ENCODE peak calls at places on chromosome 4, in nine cellular contexts. F is mucosa of descending colon, A is fibroblast of the aortic adventitia, Y is GM10248, O is fibroblast of lung, U is RWPE1, P is upper lobe of left lung, J is neural crest cell, K is A549. H is an unnamed sample.
A peak's percentile ranks its signal among the peaks of the same experiment; 100 is the strongest.

GRCh38 chr4:12729384-12729783 is 754.8 kb downstream of the RAB28 start:
- DNase-seq in F (no peak), A (peak; percentile 45), Y (peak; percentile 16), O (peak; percentile 3), U (peak; percentile 8), P (no peak), J (no peak), K (no peak), H (no peak)

GRCh38 chr4:95541889-95542607 is 6.7 kb downstream of the UNC5C start:
- DNase-seq in F (no peak), A (peak; percentile 35), Y (no peak), O (no peak), U (no peak), P (no peak), J (no peak), K (no peak), H (no peak)

GRCh38 chr4:127416092-127416491 is 216.7 kb upstream of the INTU start:
- DNase-seq in F (no peak), A (no peak), Y (no peak), O (no peak), U (no peak), P (no peak), J (no peak), K (no peak), H (no peak)

GRCh38 chr4:166146806-166147540 is 273.9 kb downstream of the TLL1 start:
- DNase-seq in F (no peak), A (no peak), Y (no peak), O (no peak), U (no peak), P (no peak), J (no peak), K (no peak), H (peak; percentile 71)

GRCh38 chr4:22573198-22573597 is 57.3 kb upstream of the ADGRA3 start:
- DNase-seq in F (no peak), A (peak; percentile 16), Y (no peak), O (peak; percentile 19), U (peak; percentile 6), P (peak; percentile 31), J (no peak), K (no peak), H (peak; percentile 87)

GRCh38 chr4:187128971-187129370 is 405.3 kb upstream of the FAT1 start:
- DNase-seq in F (no peak), A (no peak), Y (no peak), O (peak; percentile 83), U (peak; percentile 80), P (no peak), J (no peak), K (no peak), H (no peak)

GRCh38 chr4:165027762-165028402 is 3.9 kb upstream of the TRIM60 start:
- DNase-seq in F (no peak), A (no peak), Y (no peak), O (no peak), U (no peak), P (no peak), J (no peak), K (no peak), H (no peak)

GRCh38 chr4:87853108-87853507 is 20.3 kb downstream of the MEPE start:
- DNase-seq in F (no peak), A (peak; percentile 80), Y (peak; percentile 29), O (peak; percentile 41), U (peak; percentile 36), P (no peak), J (no peak), K (peak; percentile 15), H (no peak)

GRCh38 chr4:170198742-170199141 is 109.0 kb upstream of the AADAT start:
- DNase-seq in F (no peak), A (no peak), Y (no peak), O (no peak), U (peak; percentile 24), P (no peak), J (no peak), K (no peak), H (peak; percentile 4)

GRCh38 chr4:141541851-141542250 is 94.5 kb upstream of the IL15 start:
- DNase-seq in F (no peak), A (peak; percentile 84), Y (no peak), O (peak; percentile 45), U (no peak), P (no peak), J (no peak), K (no peak), H (no peak)

GRCh38 chr4:105126311-105127153 is 20.1 kb upstream of the TET2 start:
- DNase-seq in F (no peak), A (peak; percentile 91), Y (no peak), O (peak; percentile 79), U (no peak), P (no peak), J (no peak), K (no peak), H (no peak)

GRCh38 chr4:77156912-77157858 is at the start of gene CCNG2:
- DNase-seq in F (peak; percentile 93), A (peak; percentile 32), Y (peak; percentile 77), O (peak; percentile 97), U (peak; percentile 69), P (peak; percentile 83), J (peak; percentile 92), K (peak; percentile 8), H (peak; percentile 78)

GRCh38 chr4:52260507-52261302 is 209.6 kb downstream of the SPATA18 start:
- DNase-seq in F (no peak), A (no peak), Y (no peak), O (no peak), U (no peak), P (no peak), J (no peak), K (no peak), H (no peak)

GRCh38 chr4:41179086-41179374 is 35.3 kb downstream of the APBB2 start:
- DNase-seq in F (no peak), A (no peak), Y (no peak), O (no peak), U (no peak), P (no peak), J (no peak), K (no peak), H (no peak)

DNA sequence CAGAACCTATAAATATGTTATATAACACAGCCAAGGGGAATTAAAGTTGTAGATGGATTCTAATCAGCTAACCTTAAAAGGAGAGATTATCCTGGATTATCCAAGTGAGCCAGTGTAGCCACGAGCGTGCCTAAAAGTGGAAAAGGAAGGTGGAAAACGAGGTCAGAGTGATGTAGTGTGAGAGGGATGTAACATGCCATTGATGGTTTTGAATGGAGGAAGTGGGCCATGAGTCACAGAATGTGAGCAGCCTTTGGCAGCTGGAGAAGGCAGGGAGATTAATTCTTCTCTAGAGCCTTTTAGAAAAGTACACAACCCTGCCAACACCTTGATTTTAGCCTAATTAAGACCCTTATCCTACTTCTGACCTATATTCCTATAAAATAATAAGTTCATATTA is 149.1 kb downstream of the SLC39A8 start:
- DNase-seq in F (no peak), A (peak; percentile 32), Y (no peak), O (peak; percentile 73), U (peak; percentile 38), P (no peak), J (no peak), K (no peak), H (peak; percentile 98)
- TF ChIP-seq CTCF in F (no peak), A (no peak), Y (no peak), O (no peak), U (no peak), P (no peak), J (no peak), K (no peak), H (no peak)

DNA sequence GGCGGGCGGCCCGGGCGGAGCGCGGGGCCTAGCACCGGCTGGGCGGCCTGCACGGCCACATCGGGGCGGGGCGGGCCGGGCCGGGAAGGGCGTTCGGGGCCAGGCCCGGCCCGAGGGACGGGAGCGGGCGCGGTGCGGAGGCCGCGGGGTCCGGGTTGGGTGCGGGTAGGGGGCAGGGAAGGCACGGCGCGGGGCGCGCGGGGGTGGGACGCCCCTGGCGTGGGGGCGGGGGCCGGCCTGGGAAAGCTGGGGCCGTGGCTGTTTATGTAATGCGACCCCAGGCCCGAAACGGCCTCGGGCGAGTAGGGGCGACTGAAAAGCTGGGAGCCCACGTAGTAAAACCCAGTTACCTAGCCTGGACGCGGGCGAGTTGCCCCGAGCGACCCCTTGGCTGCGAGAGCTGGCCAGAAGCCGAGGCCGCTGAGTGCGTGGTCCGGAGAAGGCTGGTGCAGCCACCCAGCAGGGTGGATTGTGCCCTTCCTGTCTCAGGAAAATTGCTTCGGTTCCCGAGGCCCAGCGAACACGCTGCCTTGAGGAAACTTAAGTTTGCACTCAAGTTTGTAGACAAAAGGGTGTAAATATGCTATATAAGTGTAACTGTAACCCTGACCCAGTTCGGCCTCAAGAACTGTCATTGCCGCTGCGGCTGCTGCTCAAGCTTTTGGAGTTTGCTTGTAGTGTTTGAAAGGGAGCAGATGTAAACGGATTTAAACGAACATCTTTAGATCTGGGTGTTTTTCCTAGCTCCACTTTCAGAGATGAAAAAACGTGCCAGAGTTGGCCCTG is 585 bp downstream of the SEC24B start:
- DNase-seq in F (peak; percentile 68), A (peak; percentile 22), Y (peak; percentile 22), O (peak; percentile 16), U (no peak), P (peak; percentile 36), J (peak; percentile 27), K (no peak), H (no peak)
- TF ChIP-seq CTCF in F (no peak), A (no peak), Y (no peak), O (no peak), U (no peak), P (no peak), J (no peak), K (no peak), H (no peak)

GRCh38 chr4:100935090-100935489 is 412.2 kb downstream of the PPP3CA start:
- DNase-seq in F (no peak), A (peak; percentile 6), Y (no peak), O (peak; percentile 3), U (peak; percentile 20), P (no peak), J (no peak), K (peak; percentile 8), H (no peak)
- TF ChIP-seq CTCF in F (no peak), A (peak; percentile 41), Y (no peak), O (no peak), U (peak; percentile 17), P (no peak), J (peak; percentile 21), K (no peak), H (peak; percentile 49)

GRCh38 chr4:64156253-64156652 is 253.0 kb downstream of the TECRL start:
- DNase-seq in F (no peak), A (no peak), Y (no peak), O (no peak), U (no peak), P (no peak), J (no peak), K (no peak), H (no peak)

GRCh38 chr4:64157397-64157796 is 251.9 kb downstream of the TECRL start:
- DNase-seq in F (no peak), A (no peak), Y (no peak), O (no peak), U (no peak), P (no peak), J (no peak), K (no peak), H (no peak)

DNA sequence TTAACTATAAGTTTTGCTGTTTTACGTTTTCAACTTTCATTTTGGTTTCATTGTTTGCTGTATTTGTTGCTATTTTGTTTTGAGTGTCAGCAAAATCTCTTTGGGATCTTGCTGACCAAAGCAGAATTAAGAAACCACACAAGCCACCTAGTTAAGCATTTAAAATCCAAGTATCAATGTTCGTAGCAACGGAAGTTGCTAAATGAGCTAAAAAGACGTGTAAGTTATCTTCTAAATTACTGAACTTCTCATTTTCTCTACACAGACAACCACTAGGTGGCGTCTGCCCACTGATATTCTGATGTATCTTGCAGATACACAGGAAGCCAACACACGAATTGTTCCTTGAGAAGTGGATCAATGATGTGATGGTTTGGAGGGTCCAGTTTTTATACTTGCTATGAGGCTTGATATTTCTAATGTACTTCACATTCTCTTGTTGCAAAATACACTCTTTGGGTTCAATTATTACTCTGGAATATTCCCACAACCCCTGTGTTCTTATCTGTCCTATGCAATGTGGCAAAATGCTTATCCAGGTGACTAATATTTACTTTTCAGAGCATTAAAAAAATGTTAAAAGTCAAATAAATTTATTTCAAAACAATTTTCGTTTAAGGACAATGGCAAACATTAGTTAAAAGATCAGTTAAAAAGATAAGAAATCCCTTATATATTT is 250.5 kb downstream of the TECRL start:
- DNase-seq in F (no peak), A (peak; percentile 37), Y (peak; percentile 36), O (peak; percentile 36), U (peak; percentile 44), P (peak; percentile 30), J (peak; percentile 75), K (peak; percentile 10), H (peak; percentile 41)
- TF ChIP-seq CTCF in F (peak; percentile 28), A (peak; percentile 45), Y (peak; percentile 78), O (peak; percentile 26), U (peak; percentile 81), P (peak; percentile 24), J (peak; percentile 97), K (peak; percentile 59), H (peak; percentile 82)